ENCODE peak calls at places on chromosomes 11 and 22, in eight cellular contexts. Q is BJ, Z is heart left ventricle, R is stomach, I is kidney epithelial cell, T is thoracic aorta, H is adrenal gland, L is RWPE2. K is an unnamed sample.

GRCh38 chr11:8934735-8935478 is 2.2 kb upstream of the C11orf16 start:
- DNase-seq in Q (peak), Z (no peak), R (no peak), I (no peak), T (no peak), H (no peak), L (no peak), K (no peak)

GRCh38 chr11:14538271-14538925 is 18.2 kb upstream of the PSMA1 start:
- DNase-seq in Q (no peak), Z (no peak), R (no peak), I (no peak), T (no peak), H (no peak), L (no peak), K (no peak)

GRCh38 chr11:105046898-105047579 is 1.9 kb upstream of the CARD16 start:
- DNase-seq in Q (peak), Z (no peak), R (no peak), I (peak), T (no peak), H (no peak), L (peak), K (no peak)

GRCh38 chr11:134577801-134578200 is 165.8 kb upstream of the B3GAT1 start:
- DNase-seq in Q (no peak), Z (no peak), R (no peak), I (no peak), T (no peak), H (no peak), L (no peak), K (no peak)

GRCh38 chr11:27718853-27719574 is 18.8 kb upstream of the BDNF start:
- DNase-seq in Q (no peak), Z (peak), R (no peak), I (no peak), T (no peak), H (peak), L (no peak), K (no peak)

GRCh38 chr22:41348964-41349484 is 32.7 kb upstream of the TEF start:
- DNase-seq in Q (no peak), Z (no peak), R (no peak), I (no peak), T (no peak), H (no peak), L (peak), K (no peak)

GRCh38 chr22:41478891-41479521 is 10.1 kb downstream of the ACO2 start:
- DNase-seq in Q (no peak), Z (no peak), R (no peak), I (no peak), T (no peak), H (peak), L (no peak), K (no peak)

GRCh38 chr11:36311926-36312592 is 16.0 kb downstream of the PRR5L start:
- DNase-seq in Q (no peak), Z (no peak), R (no peak), I (no peak), T (no peak), H (no peak), L (no peak), K (no peak)

GRCh38 chr22:34709641-34710040 is 356.3 kb upstream of the ISX start:
- DNase-seq in Q (no peak), Z (no peak), R (no peak), I (no peak), T (no peak), H (no peak), L (no peak), K (no peak)

GRCh38 chr11:63737718-63738117 is 30.9 kb downstream of the ZFTA start:
- DNase-seq in Q (no peak), Z (no peak), R (no peak), I (no peak), T (no peak), H (no peak), L (no peak), K (no peak)

GRCh38 chr11:63736864-63737263 is 31.7 kb downstream of the ZFTA start:
- DNase-seq in Q (no peak), Z (no peak), R (no peak), I (no peak), T (no peak), H (no peak), L (no peak), K (no peak)

DNA sequence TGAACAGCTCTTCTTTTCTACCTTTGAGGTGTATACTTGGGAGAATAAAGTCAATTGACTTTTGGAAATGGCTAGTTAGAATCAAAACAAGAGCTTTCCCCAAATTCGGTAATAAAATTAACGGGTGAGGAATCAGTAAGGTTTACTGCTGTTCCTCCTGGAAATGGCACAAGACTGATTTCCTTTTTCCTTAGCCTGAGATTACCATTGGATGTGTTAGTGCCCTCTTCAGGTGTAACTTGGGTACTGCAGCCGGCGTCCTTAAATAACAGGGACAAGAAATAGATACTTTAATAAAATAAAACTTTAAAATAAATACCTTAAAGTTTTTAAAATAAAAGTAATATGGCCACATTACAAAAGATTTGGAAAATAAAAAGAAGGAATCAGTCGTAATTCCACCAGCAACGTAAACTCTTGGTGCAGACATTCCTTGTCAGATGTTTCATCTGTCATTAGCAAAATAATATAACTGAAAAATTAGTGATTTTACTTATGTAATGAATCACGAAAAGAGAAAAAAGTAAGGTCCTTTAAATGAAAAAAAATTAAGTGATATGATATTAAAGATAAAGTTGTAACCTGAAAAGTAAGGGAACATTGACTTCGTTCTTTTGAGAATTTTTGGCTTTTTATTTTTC is 29.7 kb downstream of the ZFTA start:
- DNase-seq in Q (peak), Z (peak), R (peak), I (peak), T (peak), H (peak), L (no peak), K (peak)
- TF ChIP-seq CTCF in Q (peak), Z (peak), R (peak), I (peak), T (peak), H (peak), L (peak), K (peak)

DNA sequence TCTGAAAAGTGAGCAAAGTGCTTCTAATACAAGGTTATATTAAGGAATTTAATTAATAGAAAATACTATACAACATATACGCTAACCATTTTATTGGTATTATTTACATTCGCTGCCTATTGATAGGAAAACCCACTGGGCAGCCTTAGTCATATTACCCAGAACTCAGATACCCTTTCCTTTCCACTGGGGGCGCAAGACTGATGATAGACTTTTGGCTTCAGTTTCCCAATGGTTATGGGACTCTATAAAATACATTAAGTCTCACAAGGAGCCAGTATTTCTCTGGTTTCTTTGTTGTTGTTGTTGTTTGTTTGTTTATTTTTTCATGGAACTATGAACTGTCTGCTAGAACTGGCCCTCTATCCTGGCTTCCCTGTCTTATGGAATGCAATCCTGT is 471.1 kb upstream of the KIRREL3 start:
- DNase-seq in Q (no peak), Z (no peak), R (no peak), I (no peak), T (no peak), H (no peak), L (no peak), K (no peak)
- TF ChIP-seq CTCF in Q (no peak), Z (no peak), R (no peak), I (no peak), T (no peak), H (no peak), L (no peak), K (no peak)

GRCh38 chr11:11701070-11701469 is 79.3 kb upstream of the GALNT18 start:
- DNase-seq in Q (peak), Z (peak), R (no peak), I (no peak), T (no peak), H (no peak), L (no peak), K (no peak)
- TF ChIP-seq CTCF in Q (no peak), Z (no peak), R (no peak), I (no peak), T (no peak), H (no peak), L (peak), K (no peak)

DNA sequence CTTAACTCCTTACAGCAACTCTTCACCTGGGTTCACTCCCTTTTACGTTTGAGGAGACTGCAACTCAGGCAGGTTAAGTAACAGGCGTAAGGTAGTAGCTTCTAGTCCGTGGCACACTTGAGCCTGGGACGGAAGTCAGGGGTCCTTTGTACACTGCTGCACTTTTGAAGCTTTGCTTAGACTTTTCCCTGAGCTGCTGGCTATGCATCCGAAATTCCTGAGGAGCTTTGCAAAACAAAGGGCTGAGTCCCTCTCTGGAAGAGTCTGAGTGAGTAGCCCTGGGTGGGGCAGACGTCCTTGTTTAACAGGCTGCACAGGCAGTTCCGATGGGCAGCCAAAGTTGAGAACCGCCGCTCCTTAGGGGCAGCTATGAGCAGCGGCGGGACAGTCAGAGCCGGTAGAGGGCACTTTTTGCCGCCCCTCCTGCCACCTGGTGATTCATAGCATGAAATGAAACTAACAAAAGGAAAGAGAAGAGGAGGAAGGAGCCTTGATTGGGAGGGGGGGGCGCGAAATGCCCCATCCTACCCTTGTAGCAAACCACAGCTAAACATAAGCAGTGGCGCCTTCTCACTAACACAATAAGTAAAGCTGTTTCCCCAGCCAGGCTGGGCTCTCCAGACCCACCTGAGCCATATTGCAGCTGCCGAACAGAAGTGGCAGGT is 1.4 kb downstream of the TMEM109 start:
- DNase-seq in Q (no peak), Z (peak), R (peak), I (no peak), T (no peak), H (peak), L (no peak), K (peak)
- TF ChIP-seq CTCF in Q (peak), Z (peak), R (no peak), I (peak), T (peak), H (peak), L (peak), K (peak)

DNA sequence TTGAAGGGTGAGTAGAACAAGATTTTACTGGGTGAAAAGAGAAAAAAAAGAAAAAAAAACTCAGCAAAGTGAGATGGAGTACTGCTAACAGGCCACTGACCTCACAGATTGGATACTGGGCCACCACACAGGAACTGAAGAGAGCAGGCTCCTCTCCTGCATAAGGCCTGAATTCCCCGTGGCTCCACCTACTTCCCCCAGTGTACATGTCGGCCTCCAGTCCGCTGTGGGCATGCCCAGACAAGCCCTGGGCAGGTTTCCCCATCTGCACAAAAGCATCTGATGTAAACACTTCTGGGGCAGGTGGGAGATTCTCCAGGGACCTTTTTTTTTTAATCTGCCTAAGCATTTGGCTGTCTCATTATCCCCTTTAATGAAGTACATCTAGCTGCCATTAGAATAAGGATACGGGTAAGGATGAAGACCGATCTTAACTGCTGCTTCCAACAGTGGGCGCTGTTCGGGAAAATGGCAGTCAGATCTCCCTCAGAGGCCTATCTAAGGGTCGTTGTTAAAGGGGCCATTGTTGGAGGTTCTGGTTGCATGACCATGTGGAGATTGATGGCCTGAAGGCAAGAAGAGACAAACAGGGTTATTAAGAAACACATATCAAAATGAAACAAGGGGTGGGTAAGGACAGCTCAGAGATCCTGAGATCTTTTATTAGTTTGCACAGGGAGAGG is 48.5 kb downstream of the MS4A13 start:
- DNase-seq in Q (no peak), Z (no peak), R (no peak), I (no peak), T (no peak), H (no peak), L (no peak), K (no peak)
- TF ChIP-seq CTCF in Q (no peak), Z (no peak), R (no peak), I (no peak), T (no peak), H (no peak), L (no peak), K (no peak)

DNA sequence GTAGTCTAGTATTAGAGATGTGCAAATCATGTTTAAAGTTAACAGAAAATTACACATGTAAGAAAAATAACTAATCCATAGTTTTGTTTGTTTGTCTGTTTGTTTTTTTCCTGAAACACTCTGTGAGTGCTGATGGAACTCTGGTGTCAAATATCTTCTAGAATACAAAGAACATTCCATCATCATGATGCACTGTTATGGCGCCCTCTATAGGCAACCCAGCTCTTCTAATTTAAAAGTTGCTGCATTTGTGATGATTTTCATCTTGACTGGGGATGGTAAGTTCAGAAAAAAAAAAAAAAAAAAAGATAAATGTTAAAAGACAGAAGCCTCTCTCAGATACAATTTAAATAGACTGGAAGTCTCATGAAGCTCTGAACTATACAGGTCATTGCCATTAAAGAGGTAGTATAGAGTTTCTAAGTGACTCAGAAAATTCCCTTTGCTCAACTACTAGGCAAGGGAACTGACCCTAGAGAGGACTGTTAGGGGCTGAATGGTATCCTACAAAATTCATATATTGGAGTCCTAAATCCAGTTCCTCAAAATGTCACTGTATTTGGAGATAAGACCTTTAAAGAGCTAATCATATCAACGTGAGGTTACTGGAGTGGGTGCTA is 597.2 kb upstream of the ANO3 start:
- DNase-seq in Q (no peak), Z (no peak), R (no peak), I (peak), T (no peak), H (no peak), L (no peak), K (no peak)
- TF ChIP-seq CTCF in Q (no peak), Z (no peak), R (no peak), I (peak), T (no peak), H (peak), L (peak), K (no peak)

DNA sequence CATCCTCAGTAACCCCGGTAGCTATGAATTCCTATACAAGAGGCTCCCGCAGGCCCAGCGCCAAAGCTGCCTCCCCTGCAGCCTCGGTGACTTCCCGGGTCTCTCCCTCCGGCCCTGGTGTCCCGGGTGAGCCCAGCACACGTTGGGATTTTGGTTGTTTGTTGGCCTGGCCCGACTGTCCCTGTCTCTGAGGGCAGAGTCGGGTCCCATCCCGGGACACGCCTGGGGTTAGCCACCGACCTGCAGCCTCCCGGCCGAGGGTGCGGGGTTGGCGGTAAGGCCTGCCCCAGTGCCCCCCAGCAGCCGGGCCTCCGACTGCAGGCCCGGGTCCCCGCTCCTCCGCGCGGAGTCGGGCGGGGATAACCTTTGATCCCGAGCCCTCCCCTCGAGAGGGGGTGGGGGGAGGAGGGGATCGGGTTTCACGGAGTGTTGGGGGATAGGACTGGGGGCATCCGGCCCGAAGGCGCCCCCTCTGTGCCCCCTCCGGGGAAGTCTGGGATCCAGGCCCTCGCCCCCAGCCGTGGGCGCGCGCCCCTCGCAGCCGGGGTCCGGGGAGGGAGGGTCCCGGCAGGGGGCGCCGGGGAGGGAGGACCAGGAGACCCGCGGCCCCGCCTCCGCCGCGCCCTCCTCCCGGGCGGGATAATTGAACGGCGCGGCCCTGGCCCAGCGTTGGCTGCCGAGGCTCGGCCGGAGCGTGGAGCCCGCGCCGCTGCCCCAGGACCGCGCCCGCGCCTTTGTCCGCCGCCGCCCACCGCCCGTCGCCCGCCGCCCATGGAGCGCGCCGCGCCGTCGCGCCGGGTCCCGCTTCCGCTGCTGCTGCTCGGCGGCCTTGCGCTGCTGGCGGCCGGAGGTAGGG is at the start of gene FBLN1:
- DNase-seq in Q (no peak), Z (peak), R (no peak), I (no peak), T (no peak), H (no peak), L (no peak), K (no peak)
- TF ChIP-seq CTCF in Q (peak), Z (no peak), R (no peak), I (no peak), T (no peak), H (no peak), L (peak), K (no peak)

K was measured in natural killer cell.